ENCODE peak calls at places on chromosomes 4 and X, in eight cellular contexts. F is NB4, G is lower lobe of right lung, Q is AG09319, R is GM12865, K is heart right ventricle, V is PC-3, B is B cell. C is an unnamed sample.

GRCh38 chrX:112270991-112271390 is 188.4 kb upstream of the TRPC5 start:
- DNase-seq in G (no peak), B (no peak), R (no peak), Q (no peak), F (no peak), V (no peak), K (no peak), C (no peak)

GRCh38 chrX:45743081-45743533 is 542.4 kb upstream of the DIPK2B start:
- DNase-seq in G (no peak), B (no peak), Q (no peak), V (peak), F (peak), R (peak), K (no peak), C (no peak)

GRCh38 chrX:150587585-150588503 is 19.4 kb downstream of the MTM1 start:
- DNase-seq in B (no peak), Q (no peak), R (peak), V (peak), F (peak), G (no peak), K (no peak), C (no peak)

GRCh38 chrX:68837119-68837518 is 8.3 kb downstream of the EFNB1 start:
- DNase-seq in K (no peak), Q (no peak), F (no peak), B (no peak), G (no peak), V (no peak), R (no peak), C (no peak)

GRCh38 chr4:15779336-15779735 is 1.2 kb downstream of the CD38 start:
- DNase-seq in F (peak), Q (no peak), B (no peak), V (peak), K (peak), G (peak), R (no peak), C (no peak)

GRCh38 chrX:46408553-46409407 is 136.4 kb downstream of the ZNF674 start:
- DNase-seq in V (peak), R (peak), G (peak), B (peak), Q (peak), F (peak), K (peak), C (peak)

GRCh38 chr4:44447563-44448504 is 775 bp downstream of the KCTD8 start:
- DNase-seq in V (peak), K (peak), R (peak), G (peak), B (peak), F (no peak), Q (no peak), C (peak)

GRCh38 chrX:30637874-30638793 is 15.1 kb upstream of the GK start:
- DNase-seq in Q (no peak), R (no peak), V (no peak), G (no peak), F (peak), B (no peak), K (no peak), C (no peak)

DNA sequence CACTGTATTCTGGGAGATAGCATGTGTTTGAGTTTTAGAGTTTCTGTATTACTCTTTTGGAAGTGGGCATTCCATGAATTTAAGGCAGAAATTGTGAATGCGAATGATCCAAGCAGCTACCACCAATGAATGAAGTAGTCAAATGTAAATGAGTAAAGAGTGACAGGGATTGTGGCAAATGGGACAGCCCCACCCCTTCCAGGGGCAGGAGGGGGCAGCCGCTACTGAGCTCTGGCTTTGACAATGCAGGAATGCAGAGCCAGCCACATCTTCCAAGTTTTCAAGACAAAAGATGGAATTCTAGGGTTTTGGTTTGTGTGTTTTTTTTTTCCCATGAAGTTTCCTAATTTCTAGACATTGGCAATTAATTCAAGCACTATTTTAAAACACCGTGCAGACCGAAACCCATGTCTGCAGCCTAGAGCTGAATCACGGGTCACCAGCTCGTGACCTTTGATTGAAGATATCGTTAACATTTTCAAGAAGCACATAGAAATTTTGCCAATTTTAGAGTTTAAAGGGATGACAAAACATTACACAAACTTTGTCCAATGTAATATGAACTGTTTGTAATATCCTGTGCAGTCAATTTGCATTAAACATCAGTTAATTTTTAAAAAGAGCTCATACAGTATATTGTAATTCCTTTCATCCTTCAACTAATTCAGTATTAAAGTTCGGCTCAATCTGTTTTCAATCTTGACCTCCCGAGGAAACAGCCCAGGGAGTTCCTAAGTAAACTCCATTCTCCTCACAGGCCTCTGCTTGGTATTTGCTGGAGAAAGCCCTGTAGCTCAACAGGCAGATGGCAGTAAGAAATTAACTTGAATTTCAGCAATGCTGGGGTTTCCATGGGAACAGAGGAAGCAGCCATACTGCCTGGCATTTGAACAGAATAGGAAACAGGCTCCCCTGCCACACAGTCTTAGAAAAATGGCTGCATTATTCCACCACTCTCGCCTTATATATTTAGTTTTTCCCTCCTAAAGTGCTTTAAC is 83.4 kb downstream of the UCHL1 start:
- DNase-seq in R (no peak), F (no peak), B (no peak), V (peak), G (no peak), K (no peak), Q (peak), C (no peak)
- TF ChIP-seq CTCF in R (no peak), F (no peak), B (no peak), V (no peak), G (no peak), K (no peak), Q (peak), C (no peak)

DNA sequence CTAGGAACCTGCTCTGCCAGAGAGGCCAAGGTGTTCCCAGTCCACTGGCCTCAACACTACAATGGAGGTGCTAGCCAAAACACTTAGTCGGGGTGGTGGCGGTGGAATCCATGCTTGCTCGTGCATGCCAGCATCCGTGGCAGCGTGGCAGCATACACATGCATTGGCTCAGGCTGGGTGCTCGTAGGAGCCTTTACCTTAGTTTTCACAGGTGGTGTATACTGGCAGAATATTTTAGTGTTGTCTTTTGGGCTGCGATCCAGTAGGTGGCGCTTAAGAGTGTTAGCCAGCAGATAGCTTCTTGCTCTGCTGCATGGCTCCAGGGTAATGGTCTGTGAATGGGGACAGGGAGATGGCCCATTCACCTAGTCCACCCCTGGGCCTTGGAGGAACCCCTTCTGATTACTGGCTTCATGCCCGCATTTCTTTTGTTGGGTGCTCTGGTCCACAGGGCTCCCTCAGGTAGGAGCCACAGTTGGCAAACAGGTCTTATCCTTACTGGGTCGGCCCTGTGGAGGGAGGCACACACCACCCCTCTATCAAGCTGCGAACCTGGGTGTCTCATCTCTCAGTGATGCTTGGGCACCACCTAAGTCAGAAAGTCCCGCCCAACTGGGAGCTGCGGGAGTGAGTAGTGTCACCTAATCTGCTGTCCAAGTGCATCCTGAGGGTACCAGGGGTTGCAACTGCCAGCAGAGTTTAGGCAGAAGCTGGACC is 40.0 kb downstream of the RIPPLY1 start:
- DNase-seq in Q (no peak), K (no peak), G (no peak), R (peak), F (peak), B (no peak), V (peak), C (peak)
- TF ChIP-seq CTCF in Q (peak), K (peak), G (peak), R (peak), F (peak), B (peak), V (peak), C (peak)

DNA sequence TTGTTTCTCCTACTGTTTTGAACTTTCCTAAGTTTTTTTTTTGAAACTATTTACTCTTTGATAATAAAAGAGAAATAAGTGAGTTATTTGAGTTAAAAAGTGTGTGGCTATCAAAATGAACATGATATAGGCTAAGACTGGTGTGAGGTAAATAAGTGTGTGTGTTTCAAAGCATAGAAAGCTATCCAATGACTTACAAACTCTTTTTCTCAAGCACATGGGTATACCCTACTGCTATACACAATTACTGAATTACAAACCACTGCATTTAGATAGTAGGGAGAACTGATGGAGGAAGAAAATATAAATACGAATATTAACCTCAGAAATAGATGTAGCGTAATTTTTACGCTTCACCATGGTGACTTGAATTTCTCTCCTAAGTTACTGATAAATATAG is 305.8 kb upstream of the ANXA10 start:
- DNase-seq in K (no peak), B (no peak), F (no peak), G (no peak), Q (no peak), R (no peak), V (no peak), C (no peak)
- TF ChIP-seq CTCF in K (no peak), B (no peak), F (no peak), G (no peak), Q (no peak), R (no peak), V (no peak), C (no peak)

GRCh38 chr4:98928505-98929340 is at the start of gene EIF4E:
- DNase-seq in F (peak), R (peak), Q (peak), V (peak), B (peak), G (peak), K (peak), C (peak)

GRCh38 chr4:98932539-98932938 is 3.6 kb upstream of the EIF4E start:
- DNase-seq in F (peak), G (no peak), K (no peak), V (peak), B (no peak), R (peak), Q (no peak), C (no peak)

GRCh38 chr4:98930311-98930865 is 1.5 kb upstream of the EIF4E start:
- DNase-seq in F (peak), K (no peak), R (peak), G (no peak), V (no peak), B (no peak), Q (no peak), C (no peak)

GRCh38 chr4:98928131-98928504 is 815 bp downstream of the EIF4E start:
- DNase-seq in V (peak), B (peak), K (peak), F (peak), G (peak), Q (peak), R (peak), C (peak)

GRCh38 chr4:98929341-98930267 is 671 bp upstream of the EIF4E start:
- DNase-seq in Q (peak), G (peak), F (peak), R (peak), K (peak), B (peak), V (peak), C (peak)
- TF ChIP-seq CTCF in Q (no peak), G (peak), F (no peak), R (no peak), K (no peak), B (no peak), V (no peak), C (no peak)

GRCh38 chrX:12770440-12770839 is 20.8 kb upstream of the PRPS2 start:
- DNase-seq in V (peak), K (no peak), F (peak), G (no peak), B (no peak), R (peak), Q (no peak), C (peak)
- TF ChIP-seq CTCF in V (peak), K (peak), F (peak), G (peak), B (peak), R (peak), Q (peak), C (peak)